ENCODE peak calls at places on chromosomes 5 and 9, in five cellular contexts. One of them, this sample, is unnamed.

GRCh38 chr5:59843511-59844230 is 49.9 kb downstream of the PDE4D start:
- DNase-seq in sigmoid colon: no peak
- DNase-seq in GM12878: no peak
- DNase-seq in breast epithelium: no peak
- DNase-seq in spleen: no peak
- DNase-seq in this sample: no peak

GRCh38 chr5:127758884-127759283 is 55.7 kb downstream of the CCDC192 start:
- DNase-seq in sigmoid colon: no peak
- DNase-seq in GM12878: no peak
- DNase-seq in breast epithelium: no peak
- DNase-seq in spleen: no peak
- DNase-seq in this sample: no peak

GRCh38 chr9:129352157-129352870 is 174.3 kb upstream of the IER5L start:
- DNase-seq in sigmoid colon: no peak
- DNase-seq in GM12878: no peak
- DNase-seq in breast epithelium: no peak
- DNase-seq in spleen: no peak
- DNase-seq in this sample: no peak

GRCh38 chr9:73009649-73010288 is 56.9 kb upstream of the ALDH1A1 start:
- DNase-seq in sigmoid colon: no peak
- DNase-seq in GM12878: no peak
- DNase-seq in breast epithelium: no peak
- DNase-seq in spleen: no peak
- DNase-seq in this sample: no peak

GRCh38 chr5:142783601-142784291 is 13.6 kb downstream of the ARHGAP26 start:
- DNase-seq in sigmoid colon: peak; percentile 75
- DNase-seq in GM12878: peak; percentile 52
- DNase-seq in breast epithelium: no peak
- DNase-seq in spleen: no peak
- DNase-seq in this sample: no peak

GRCh38 chr5:154723740-154724505 is 31.3 kb upstream of the LARP1 start:
- DNase-seq in sigmoid colon: no peak
- DNase-seq in GM12878: no peak
- DNase-seq in breast epithelium: no peak
- DNase-seq in spleen: no peak
- DNase-seq in this sample: no peak

GRCh38 chr9:14563902-14564578 is 129.2 kb downstream of the ZDHHC21 start:
- DNase-seq in sigmoid colon: no peak
- DNase-seq in GM12878: no peak
- DNase-seq in breast epithelium: no peak
- DNase-seq in spleen: no peak
- DNase-seq in this sample: no peak

GRCh38 chr5:38825494-38825893 is 20.3 kb upstream of the OSMR start:
- DNase-seq in sigmoid colon: no peak
- DNase-seq in GM12878: no peak
- DNase-seq in breast epithelium: no peak
- DNase-seq in spleen: no peak
- DNase-seq in this sample: no peak

GRCh38 chr9:116992870-116993269 is 305.8 kb downstream of the TRIM32 start:
- DNase-seq in sigmoid colon: no peak
- DNase-seq in GM12878: no peak
- DNase-seq in breast epithelium: no peak
- DNase-seq in spleen: no peak
- DNase-seq in this sample: no peak

GRCh38 chr9:134355158-134355557 is 28.9 kb downstream of the RXRA start:
- DNase-seq in sigmoid colon: no peak
- DNase-seq in GM12878: no peak
- DNase-seq in breast epithelium: no peak
- DNase-seq in spleen: no peak
- DNase-seq in this sample: no peak

GRCh38 chr9:102986425-102986824 is 8.7 kb upstream of the CYLC2 start:
- DNase-seq in sigmoid colon: no peak
- DNase-seq in GM12878: no peak
- DNase-seq in breast epithelium: no peak
- DNase-seq in spleen: no peak
- DNase-seq in this sample: no peak

GRCh38 chr9:116101516-116101915 is 52.1 kb upstream of the PAPPA start:
- DNase-seq in sigmoid colon: no peak
- DNase-seq in GM12878: no peak
- DNase-seq in breast epithelium: no peak
- DNase-seq in spleen: no peak
- DNase-seq in this sample: no peak

GRCh38 chr5:155125696-155126095 is 112.1 kb downstream of the KIF4B start:
- DNase-seq in sigmoid colon: no peak
- DNase-seq in GM12878: no peak
- DNase-seq in breast epithelium: no peak
- DNase-seq in spleen: no peak
- DNase-seq in this sample: no peak

GRCh38 chr5:156528673-156529072 is 201.7 kb downstream of the SGCD start:
- DNase-seq in sigmoid colon: no peak
- DNase-seq in GM12878: no peak
- DNase-seq in breast epithelium: no peak
- DNase-seq in spleen: no peak
- DNase-seq in this sample: no peak

GRCh38 chr5:53877243-53877642 is 316.8 kb downstream of the NDUFS4 start:
- DNase-seq in sigmoid colon: no peak
- DNase-seq in GM12878: no peak
- DNase-seq in breast epithelium: no peak
- DNase-seq in spleen: no peak
- DNase-seq in this sample: no peak

GRCh38 chr9:136644593-136645342 is 17.9 kb upstream of the EGFL7 start:
- DNase-seq in sigmoid colon: peak; percentile 85
- DNase-seq in GM12878: no peak
- DNase-seq in breast epithelium: peak; percentile 78
- DNase-seq in spleen: peak; percentile 96
- DNase-seq in this sample: no peak

GRCh38 chr9:136122425-136123383 is 4.0 kb upstream of the TMEM250 start:
- DNase-seq in sigmoid colon: peak; percentile 86
- DNase-seq in GM12878: no peak
- DNase-seq in breast epithelium: peak; percentile 70
- DNase-seq in spleen: peak; percentile 94
- DNase-seq in this sample: peak; percentile 82

GRCh38 chr5:173434270-173434669 is 106.1 kb upstream of the STC2 start:
- DNase-seq in sigmoid colon: no peak
- DNase-seq in GM12878: no peak
- DNase-seq in breast epithelium: no peak
- DNase-seq in spleen: no peak
- DNase-seq in this sample: no peak

GRCh38 chr9:105392531-105392930 is 55.3 kb upstream of the FSD1L start:
- DNase-seq in sigmoid colon: no peak
- DNase-seq in GM12878: no peak
- DNase-seq in breast epithelium: no peak
- DNase-seq in spleen: no peak
- DNase-seq in this sample: no peak

GRCh38 chr9:78029601-78030552 is 1.7 kb downstream of the GNAQ start:
- DNase-seq in sigmoid colon: peak; percentile 69
- DNase-seq in GM12878: no peak
- DNase-seq in breast epithelium: no peak
- DNase-seq in spleen: no peak
- DNase-seq in this sample: no peak
- TF ChIP-seq POLR2A in sigmoid colon: no peak
- TF ChIP-seq POLR2A in GM12878: no peak
- TF ChIP-seq POLR2A in breast epithelium: no peak
- TF ChIP-seq POLR2A in spleen: no peak
- TF ChIP-seq POLR2A in this sample: no peak

GRCh38 chr5:44868541-44868940 is 59.8 kb downstream of the MRPS30 start:
- DNase-seq in sigmoid colon: no peak
- DNase-seq in GM12878: no peak
- DNase-seq in breast epithelium: no peak
- DNase-seq in spleen: no peak
- DNase-seq in this sample: no peak

GRCh38 chr5:44860267-44860666 is 51.5 kb downstream of the MRPS30 start:
- DNase-seq in sigmoid colon: no peak
- DNase-seq in GM12878: no peak
- DNase-seq in breast epithelium: no peak
- DNase-seq in spleen: no peak
- DNase-seq in this sample: no peak

DNA sequence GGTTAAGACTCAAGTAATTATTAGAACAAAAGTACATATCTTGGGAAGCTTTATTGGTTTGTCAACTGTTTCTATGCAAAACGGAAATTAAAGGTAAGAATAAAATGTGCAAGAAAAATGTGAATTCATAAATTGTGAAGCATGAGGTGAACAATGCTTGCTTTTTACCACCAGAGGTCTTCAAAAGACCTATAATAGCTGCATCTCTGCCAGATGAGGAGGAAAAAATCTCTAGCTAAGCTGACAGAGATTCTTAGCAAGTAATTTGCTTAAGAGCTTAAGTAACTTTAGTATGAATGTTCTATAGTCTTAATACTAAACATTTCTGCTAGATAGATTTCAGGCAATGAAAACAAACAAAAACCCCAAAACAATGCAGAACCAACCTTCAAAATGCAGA is 54.1 kb downstream of the MRPS30 start:
- DNase-seq in sigmoid colon: no peak
- DNase-seq in GM12878: no peak
- DNase-seq in breast epithelium: no peak
- DNase-seq in spleen: no peak
- DNase-seq in this sample: no peak
- TF ChIP-seq CTCF in sigmoid colon: no peak
- TF ChIP-seq CTCF in GM12878: peak; percentile 50
- TF ChIP-seq CTCF in breast epithelium: no peak
- TF ChIP-seq CTCF in spleen: no peak
- TF ChIP-seq CTCF in this sample: no peak

GRCh38 chr9:125142560-125143376 is 560 bp downstream of the SCAI start:
- DNase-seq in sigmoid colon: peak; percentile 66
- DNase-seq in GM12878: no peak
- DNase-seq in breast epithelium: no peak
- DNase-seq in spleen: peak; percentile 85
- DNase-seq in this sample: peak; percentile 65
- TF ChIP-seq POLR2AphosphoS5 in sigmoid colon: no peak
- TF ChIP-seq POLR2AphosphoS5 in GM12878: no peak
- TF ChIP-seq POLR2AphosphoS5 in breast epithelium: no peak
- TF ChIP-seq POLR2AphosphoS5 in spleen: no peak
- TF ChIP-seq POLR2AphosphoS5 in this sample: no peak

GRCh38 chr5:77492653-77493000 is 511 bp upstream of the WDR41 start:
- DNase-seq in sigmoid colon: no peak
- DNase-seq in GM12878: no peak
- DNase-seq in breast epithelium: no peak
- DNase-seq in spleen: no peak
- DNase-seq in this sample: no peak

GRCh38 chr5:77494935-77495334 is 2.8 kb upstream of the WDR41 start:
- DNase-seq in sigmoid colon: no peak
- DNase-seq in GM12878: no peak
- DNase-seq in breast epithelium: no peak
- DNase-seq in spleen: no peak
- DNase-seq in this sample: no peak

GRCh38 chr5:77486344-77486962 is 5.7 kb downstream of the WDR41 start:
- DNase-seq in sigmoid colon: no peak
- DNase-seq in GM12878: no peak
- DNase-seq in breast epithelium: no peak
- DNase-seq in spleen: no peak
- DNase-seq in this sample: no peak

GRCh38 chr5:77491783-77492652 is at the start of gene WDR41:
- DNase-seq in sigmoid colon: peak; percentile 95
- DNase-seq in GM12878: peak; percentile 85
- DNase-seq in breast epithelium: peak; percentile 86
- DNase-seq in spleen: peak; percentile 98
- DNase-seq in this sample: peak; percentile 96
- TF ChIP-seq POLR2A in sigmoid colon: peak; percentile 42
- TF ChIP-seq POLR2A in GM12878: peak; percentile 94
- TF ChIP-seq POLR2A in breast epithelium: peak; percentile 15
- TF ChIP-seq POLR2A in spleen: no peak
- TF ChIP-seq POLR2A in this sample: peak; percentile 30

GRCh38 chr5:74686962-74687751 is 2.1 kb downstream of the HEXB start:
- DNase-seq in sigmoid colon: no peak
- DNase-seq in GM12878: no peak
- DNase-seq in breast epithelium: no peak
- DNase-seq in spleen: no peak
- DNase-seq in this sample: no peak

GRCh38 chr5:74685979-74686631 is 1.1 kb downstream of the HEXB start:
- DNase-seq in sigmoid colon: no peak
- DNase-seq in GM12878: peak; percentile 26
- DNase-seq in breast epithelium: no peak
- DNase-seq in spleen: no peak
- DNase-seq in this sample: peak; percentile 44

GRCh38 chr5:74679968-74680367 is 5.1 kb upstream of the HEXB start:
- DNase-seq in sigmoid colon: no peak
- DNase-seq in GM12878: no peak
- DNase-seq in breast epithelium: no peak
- DNase-seq in spleen: no peak
- DNase-seq in this sample: no peak

GRCh38 chr5:74682636-74683035 is 2.4 kb upstream of the HEXB start:
- DNase-seq in sigmoid colon: no peak
- DNase-seq in GM12878: no peak
- DNase-seq in breast epithelium: no peak
- DNase-seq in spleen: no peak
- DNase-seq in this sample: no peak

GRCh38 chr5:74684900-74685851 is at the start of gene HEXB:
- DNase-seq in sigmoid colon: peak; percentile 95
- DNase-seq in GM12878: peak; percentile 27
- DNase-seq in breast epithelium: peak; percentile 88
- DNase-seq in spleen: peak; percentile 98
- DNase-seq in this sample: peak; percentile 93
- TF ChIP-seq CTCF in sigmoid colon: no peak
- TF ChIP-seq CTCF in GM12878: no peak
- TF ChIP-seq CTCF in breast epithelium: no peak
- TF ChIP-seq CTCF in spleen: peak; percentile 17
- TF ChIP-seq CTCF in this sample: no peak

GRCh38 chr9:110745656-110746055 is 77.1 kb downstream of the MUSK start:
- DNase-seq in sigmoid colon: no peak
- DNase-seq in GM12878: no peak
- DNase-seq in breast epithelium: no peak
- DNase-seq in spleen: no peak
- DNase-seq in this sample: no peak
- TF ChIP-seq POLR2AphosphoS5 in sigmoid colon: no peak
- TF ChIP-seq POLR2AphosphoS5 in GM12878: no peak
- TF ChIP-seq POLR2AphosphoS5 in breast epithelium: no peak
- TF ChIP-seq POLR2AphosphoS5 in spleen: no peak
- TF ChIP-seq POLR2AphosphoS5 in this sample: peak; percentile 20

This sample was measured in suprapubic skin.